ENCODE peak calls at places on chromosomes 3 and 15, in five cellular contexts. U, H, Z, L and T are unnamed samples.

GRCh38 chr15:63035977-63036376 is 6.6 kb upstream of the TPM1 start:
- DNase-seq in U (no peak), H (no peak), Z (no peak), L (no peak), T (no peak)

GRCh38 chr3:140629351-140630137 is 48.3 kb upstream of the TRIM42 start:
- DNase-seq in U (no peak), H (peak), Z (peak), L (no peak), T (peak)

GRCh38 chr3:170523248-170523647 is 62.6 kb downstream of the SLC7A14 start:
- DNase-seq in U (no peak), H (no peak), Z (no peak), L (no peak), T (no peak)

GRCh38 chr15:51126842-51127241 is 32.1 kb upstream of the TNFAIP8L3 start:
- DNase-seq in U (no peak), H (no peak), Z (no peak), L (no peak), T (no peak)

GRCh38 chr3:36804295-36805055 is 40.1 kb upstream of the DCLK3 start:
- DNase-seq in U (peak), H (no peak), Z (no peak), L (peak), T (no peak)

GRCh38 chr3:38114052-38114874 is 22.7 kb downstream of the ACAA1 start:
- DNase-seq in U (peak), H (no peak), Z (no peak), L (no peak), T (no peak)

GRCh38 chr15:45402955-45403892 is 24.9 kb upstream of the GATM start:
- DNase-seq in U (peak), H (no peak), Z (no peak), L (peak), T (no peak)

GRCh38 chr15:34360298-34360697 is 6.7 kb downstream of the LPCAT4 start:
- DNase-seq in U (peak), H (no peak), Z (no peak), L (no peak), T (no peak)

GRCh38 chr3:13494463-13495350 is 14.6 kb downstream of the HDAC11 start:
- DNase-seq in U (peak), H (no peak), Z (no peak), L (peak), T (no peak)

GRCh38 chr3:157142315-157142714 is 17.6 kb downstream of the CCNL1 start:
- DNase-seq in U (no peak), H (no peak), Z (no peak), L (no peak), T (no peak)

GRCh38 chr3:150059729-150060128 is 89.0 kb upstream of the PFN2 start:
- DNase-seq in U (no peak), H (no peak), Z (no peak), L (no peak), T (no peak)

GRCh38 chr3:122586098-122586497 is 8.6 kb downstream of the PARP15 start:
- DNase-seq in U (no peak), H (no peak), Z (no peak), L (no peak), T (no peak)

GRCh38 chr15:69469467-69470191 is 17.0 kb downstream of the RPLP1 start:
- DNase-seq in U (no peak), H (no peak), Z (no peak), L (no peak), T (no peak)

GRCh38 chr3:183591881-183592521 is 36.5 kb upstream of the KLHL6 start:
- DNase-seq in U (no peak), H (no peak), Z (no peak), L (no peak), T (no peak)

GRCh38 chr15:52019394-52020252 is 604 bp downstream of the MAPK6 start:
- DNase-seq in U (peak), H (no peak), Z (no peak), L (peak), T (no peak)

GRCh38 chr15:34314491-34314890 is 23.1 kb downstream of the SLC12A6 start:
- DNase-seq in U (no peak), H (no peak), Z (no peak), L (no peak), T (no peak)

GRCh38 chr3:146250449-146251382 is at the start of gene PLSCR4:
- DNase-seq in U (peak), H (no peak), Z (no peak), L (peak), T (no peak)

GRCh38 chr15:53310709-53311108 is 448.8 kb downstream of the WDR72 start:
- DNase-seq in U (no peak), H (no peak), Z (no peak), L (no peak), T (no peak)

GRCh38 chr15:77599899-77600298 is 32.8 kb downstream of the LINGO1 start:
- DNase-seq in U (peak), H (no peak), Z (no peak), L (peak), T (no peak)

GRCh38 chr3:61857297-61857696 is 295.9 kb downstream of the PTPRG start:
- DNase-seq in U (no peak), H (no peak), Z (no peak), L (no peak), T (no peak)

GRCh38 chr3:41276191-41276590 is 76.9 kb downstream of the CTNNB1 start:
- DNase-seq in U (no peak), H (no peak), Z (no peak), L (no peak), T (no peak)

GRCh38 chr3:80734955-80735354 is 967.2 kb upstream of the ROBO1 start:
- DNase-seq in U (no peak), H (no peak), Z (no peak), L (no peak), T (no peak)

GRCh38 chr3:185586644-185586964 is 509 bp downstream of the SENP2 start:
- DNase-seq in U (no peak), H (no peak), Z (no peak), L (no peak), T (no peak)

GRCh38 chr3:197809356-197810020 is 18.4 kb downstream of the LRCH3 start:
- DNase-seq in U (no peak), H (peak), Z (no peak), L (no peak), T (no peak)

GRCh38 chr3:89787485-89787884 is 680.1 kb downstream of the EPHA3 start:
- DNase-seq in U (no peak), H (no peak), Z (no peak), L (no peak), T (no peak)

GRCh38 chr3:1439395-1439794 is 346.6 kb downstream of the CNTN6 start:
- DNase-seq in U (no peak), H (no peak), Z (no peak), L (peak), T (no peak)

GRCh38 chr15:27648359-27648758 is 450.8 kb downstream of the OCA2 start:
- DNase-seq in U (no peak), H (no peak), Z (no peak), L (no peak), T (no peak)

GRCh38 chr15:77535845-77536244 is 96.9 kb downstream of the LINGO1 start:
- DNase-seq in U (peak), H (no peak), Z (no peak), L (no peak), T (no peak)

GRCh38 chr3:23806322-23807160 is 786 bp downstream of the UBE2E1 start:
- DNase-seq in U (peak), H (no peak), Z (no peak), L (peak), T (no peak)

GRCh38 chr15:59401810-59402569 is 29.3 kb upstream of the MYO1E start:
- DNase-seq in U (no peak), H (no peak), Z (no peak), L (peak), T (no peak)

GRCh38 chr15:64982472-64982871 is 7.2 kb downstream of the SPG21 start:
- DNase-seq in U (no peak), H (no peak), Z (no peak), L (no peak), T (no peak)

GRCh38 chr3:105402287-105402801 is 35.6 kb downstream of the ALCAM start:
- DNase-seq in U (no peak), H (no peak), Z (peak), L (no peak), T (peak)

GRCh38 chr3:105328338-105328730 is 38.4 kb upstream of the ALCAM start:
- DNase-seq in U (no peak), H (no peak), Z (no peak), L (no peak), T (no peak)

GRCh38 chr15:81418891-81419290 is 44.9 kb upstream of the TMC3 start:
- DNase-seq in U (no peak), H (no peak), Z (no peak), L (no peak), T (no peak)

DNA sequence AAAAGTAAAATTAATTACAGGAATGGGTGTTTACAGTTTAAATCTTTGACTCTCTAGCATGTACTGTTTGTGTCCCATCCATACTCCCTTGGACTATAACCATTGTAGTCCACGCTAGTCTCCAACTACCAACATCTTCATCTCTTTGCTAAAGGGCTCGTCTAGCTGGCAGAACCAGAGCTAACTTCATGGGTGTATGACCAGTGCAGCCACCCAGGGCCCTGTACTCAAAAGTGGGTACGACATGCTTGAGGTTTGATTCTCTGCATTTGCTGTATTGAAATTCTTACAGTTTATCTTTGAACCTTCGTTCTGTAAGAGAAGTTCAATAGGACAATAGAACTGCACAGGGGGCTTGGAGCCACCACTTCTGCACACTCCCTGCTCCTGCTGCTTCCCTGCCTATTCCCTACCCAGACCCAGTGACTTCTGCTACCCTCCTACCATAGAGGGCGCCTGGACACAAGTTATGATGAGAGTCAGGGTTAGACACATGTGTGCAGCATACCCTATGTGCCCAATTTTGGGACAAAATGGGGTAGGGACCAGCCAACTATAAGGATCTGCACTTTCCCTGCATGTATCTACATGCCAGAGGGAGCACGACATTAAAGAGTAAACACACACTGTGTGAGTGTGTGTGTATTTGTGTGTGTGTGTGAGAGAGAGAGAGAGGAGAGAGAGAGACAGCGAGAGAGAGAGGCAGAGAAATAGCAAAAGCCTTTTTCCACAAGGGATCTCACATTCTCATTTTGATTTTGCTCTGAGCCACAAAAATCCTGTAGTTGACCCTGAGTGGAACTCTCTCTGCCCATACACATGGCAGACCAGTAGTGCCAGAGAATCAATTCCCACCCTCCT is 59.0 kb upstream of the NECTIN3 start:
- DNase-seq in U (peak), H (no peak), Z (no peak), L (no peak), T (no peak)
- TF ChIP-seq CTCF in U (no peak), H (no peak), Z (no peak), L (no peak), T (peak)

DNA sequence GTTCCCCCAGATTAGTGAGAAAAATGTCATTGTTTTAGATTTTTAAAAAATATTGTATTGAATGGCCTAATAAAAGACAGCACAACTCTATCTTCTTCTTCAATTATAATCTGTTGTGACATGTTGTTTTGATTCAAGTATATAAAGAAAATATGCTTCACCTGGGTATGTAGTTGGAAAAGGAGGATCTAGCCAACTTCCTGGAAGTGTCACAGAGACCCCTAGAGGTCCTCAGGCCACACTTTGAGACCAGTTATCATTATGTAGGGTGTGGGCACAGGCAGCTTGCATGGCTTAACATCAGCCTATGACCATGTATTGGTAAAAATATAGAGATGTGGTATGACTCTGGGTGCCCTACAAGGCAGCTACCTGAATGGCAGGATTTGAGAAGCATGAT is 14.7 kb upstream of the RYR3 start:
- DNase-seq in U (no peak), H (no peak), Z (no peak), L (no peak), T (no peak)
- TF ChIP-seq CTCF in U (no peak), H (no peak), Z (no peak), L (no peak), T (no peak)

GRCh38 chr3:115832265-115832664 is 209.0 kb downstream of the GAP43 start:
- DNase-seq in U (no peak), H (no peak), Z (no peak), L (no peak), T (no peak)
- TF ChIP-seq CTCF in U (no peak), H (no peak), Z (no peak), L (no peak), T (no peak)

DNA sequence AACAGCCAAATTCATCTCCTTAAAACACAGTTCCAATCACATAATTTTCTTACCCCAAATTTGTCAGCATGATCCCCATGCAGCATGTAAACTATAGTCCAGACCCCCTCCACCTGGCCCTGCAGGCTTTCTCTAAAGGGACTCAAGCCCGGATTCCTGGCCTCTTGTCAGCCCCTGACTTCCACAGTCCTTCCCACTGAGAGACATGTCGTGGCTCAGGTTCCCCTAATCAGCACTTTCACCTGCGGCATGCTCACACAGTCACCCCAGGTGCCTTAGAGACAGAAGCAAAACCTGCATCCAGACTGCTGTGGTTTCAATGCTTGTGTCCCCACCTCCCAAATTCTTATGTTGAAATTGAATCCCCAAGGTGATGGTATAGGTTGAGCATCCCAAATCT is 372.7 kb upstream of the ATP10A start:
- DNase-seq in U (peak), H (no peak), Z (no peak), L (no peak), T (no peak)
- TF ChIP-seq CTCF in U (no peak), H (no peak), Z (no peak), L (no peak), T (no peak)

DNA sequence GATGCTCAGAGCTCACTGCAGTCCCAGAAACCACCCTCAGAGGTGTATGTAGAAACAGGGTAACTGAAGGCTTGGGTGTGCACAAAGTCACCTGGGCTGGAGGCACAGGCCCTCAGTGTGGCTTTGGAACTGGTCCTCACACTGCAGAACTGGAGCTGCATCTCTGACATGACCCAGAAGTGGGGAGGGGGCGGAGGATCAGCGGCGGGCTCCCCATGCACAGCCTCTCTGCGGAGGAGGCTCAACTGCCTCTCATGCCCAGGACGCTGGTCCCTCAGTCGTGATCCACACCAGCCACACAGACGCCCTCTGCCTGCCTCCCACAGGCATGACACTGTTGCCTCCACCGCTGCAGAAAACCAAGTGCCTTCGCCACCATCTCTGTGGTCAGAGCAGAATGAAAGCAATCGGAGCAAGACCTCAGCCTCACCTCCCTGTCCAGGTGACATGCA is 73.7 kb downstream of the TM2D3 start:
- DNase-seq in U (peak), H (no peak), Z (no peak), L (peak), T (no peak)
- TF ChIP-seq CTCF in U (peak), H (peak), Z (no peak), L (peak), T (peak)

GRCh38 chr15:79858469-79858868 is 38.3 kb downstream of the MTHFS start:
- DNase-seq in U (no peak), H (no peak), Z (no peak), L (no peak), T (no peak)
- TF ChIP-seq CTCF in U (no peak), H (no peak), Z (no peak), L (no peak), T (no peak)

GRCh38 chr3:159732172-159733111 is 256.2 kb upstream of the IL12A start:
- DNase-seq in U (peak), H (peak), Z (peak), L (peak), T (no peak)
- TF ChIP-seq CTCF in U (no peak), H (no peak), Z (no peak), L (no peak), T (peak)

GRCh38 chr3:76024640-76025039 is 239.3 kb upstream of the ZNF717 start:
- DNase-seq in U (no peak), H (no peak), Z (no peak), L (no peak), T (no peak)
- TF ChIP-seq CTCF in U (peak), H (peak), Z (peak), L (peak), T (peak)

DNA sequence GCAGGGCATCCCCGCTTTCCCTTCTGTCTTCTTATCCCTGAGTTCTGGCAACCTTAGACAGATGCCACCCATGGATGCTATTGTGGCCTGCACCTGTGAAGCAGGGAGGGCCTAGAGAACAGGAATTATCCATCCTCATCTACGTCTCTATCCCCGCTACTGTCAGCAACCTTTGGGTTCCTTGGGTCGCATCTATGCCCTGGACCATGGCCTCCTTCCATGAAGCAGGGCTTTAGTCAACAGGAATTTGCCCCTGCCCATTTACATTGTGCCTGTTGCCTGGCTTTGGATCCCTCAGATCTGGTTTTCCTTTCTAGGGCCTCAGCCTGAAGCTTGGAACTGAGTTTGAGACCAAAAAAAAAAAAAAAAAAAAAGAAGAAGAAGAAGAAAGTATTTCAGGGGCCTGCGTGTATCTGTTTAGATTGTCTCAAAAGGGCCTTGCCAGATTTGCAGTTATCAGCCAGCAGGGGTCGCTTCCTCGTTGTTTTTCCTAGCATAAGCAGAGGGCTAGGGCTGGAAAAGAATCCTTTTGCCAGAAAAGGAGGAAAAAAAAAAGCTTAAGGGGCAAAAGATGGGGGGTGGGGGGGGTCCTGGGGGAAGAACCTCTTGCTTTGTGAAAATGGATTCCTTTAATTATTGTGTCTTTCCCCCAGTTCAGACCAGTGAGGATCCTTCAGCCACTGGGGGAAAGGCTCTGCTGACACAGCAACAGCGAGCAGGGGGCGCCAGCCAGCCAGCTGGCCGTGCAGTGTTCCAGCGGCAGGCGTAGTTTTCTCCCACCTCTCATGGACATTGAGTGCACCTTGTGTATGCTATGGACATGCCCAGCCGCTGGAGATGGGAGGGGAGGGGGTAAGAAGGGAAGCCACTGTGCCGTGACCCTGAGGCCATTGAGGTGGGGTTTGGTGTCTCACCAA is 65.7 kb upstream of the ALDH1L1 start:
- DNase-seq in U (peak), H (no peak), Z (peak), L (peak), T (no peak)
- TF ChIP-seq CTCF in U (peak), H (peak), Z (peak), L (peak), T (peak)